ENCODE peak calls at places on chromosome 16, in eight cellular contexts. One of them, this sample, is unnamed.

GRCh38 chr16:47366228-47366627 is 94.6 kb downstream of the ITFG1 start:
- DNase-seq in CD8-positive, alpha-beta memory T cell: no peak
- DNase-seq in A549: no peak
- DNase-seq in heart right ventricle: no peak
- DNase-seq in trophoblast cell: no peak
- DNase-seq in prostate gland: no peak
- DNase-seq in AG04450: no peak
- DNase-seq in lung: no peak
- DNase-seq in this sample: no peak

GRCh38 chr16:73527191-73527590 is 479.3 kb upstream of the ZFHX3 start:
- DNase-seq in AG04450: no peak
- DNase-seq in trophoblast cell: peak; percentile 15
- DNase-seq in prostate gland: no peak
- DNase-seq in CD8-positive, alpha-beta memory T cell: no peak
- DNase-seq in A549: no peak
- DNase-seq in lung: no peak
- DNase-seq in heart right ventricle: no peak
- DNase-seq in this sample: no peak

GRCh38 chr16:58187657-58188430 is 10.1 kb downstream of the CSNK2A2 start:
- DNase-seq in A549: no peak
- DNase-seq in AG04450: no peak
- DNase-seq in prostate gland: no peak
- DNase-seq in trophoblast cell: no peak
- DNase-seq in CD8-positive, alpha-beta memory T cell: no peak
- DNase-seq in heart right ventricle: peak; percentile 11
- DNase-seq in lung: no peak
- DNase-seq in this sample: peak; percentile 64

GRCh38 chr16:80746231-80746630 is 58.2 kb downstream of the CDYL2 start:
- DNase-seq in AG04450: no peak
- DNase-seq in A549: no peak
- DNase-seq in CD8-positive, alpha-beta memory T cell: no peak
- DNase-seq in heart right ventricle: no peak
- DNase-seq in prostate gland: no peak
- DNase-seq in trophoblast cell: no peak
- DNase-seq in lung: no peak
- DNase-seq in this sample: no peak

GRCh38 chr16:87463722-87464690 is 28.8 kb downstream of the ZCCHC14 start:
- DNase-seq in A549: no peak
- DNase-seq in prostate gland: no peak
- DNase-seq in heart right ventricle: peak; percentile 71
- DNase-seq in trophoblast cell: peak; percentile 50
- DNase-seq in lung: peak; percentile 45
- DNase-seq in AG04450: peak; percentile 54
- DNase-seq in CD8-positive, alpha-beta memory T cell: no peak
- DNase-seq in this sample: no peak

GRCh38 chr16:27084296-27085065 is 17.8 kb downstream of the C16orf82 start:
- DNase-seq in AG04450: no peak
- DNase-seq in A549: no peak
- DNase-seq in trophoblast cell: no peak
- DNase-seq in CD8-positive, alpha-beta memory T cell: no peak
- DNase-seq in lung: no peak
- DNase-seq in heart right ventricle: no peak
- DNase-seq in prostate gland: no peak
- DNase-seq in this sample: no peak

GRCh38 chr16:252366-253337 is 18.0 kb downstream of the FAM234A start:
- DNase-seq in heart right ventricle: no peak
- DNase-seq in CD8-positive, alpha-beta memory T cell: peak; percentile 21
- DNase-seq in trophoblast cell: no peak
- DNase-seq in A549: no peak
- DNase-seq in prostate gland: no peak
- DNase-seq in lung: no peak
- DNase-seq in AG04450: no peak
- DNase-seq in this sample: peak; percentile 39

GRCh38 chr16:15861996-15862395 is 5.2 kb upstream of the MYH11 start:
- DNase-seq in heart right ventricle: no peak
- DNase-seq in prostate gland: no peak
- DNase-seq in trophoblast cell: no peak
- DNase-seq in AG04450: no peak
- DNase-seq in CD8-positive, alpha-beta memory T cell: no peak
- DNase-seq in A549: no peak
- DNase-seq in lung: no peak
- DNase-seq in this sample: no peak

GRCh38 chr16:61274211-61274610 is 762.0 kb downstream of the CDH8 start:
- DNase-seq in AG04450: no peak
- DNase-seq in prostate gland: no peak
- DNase-seq in trophoblast cell: no peak
- DNase-seq in lung: no peak
- DNase-seq in CD8-positive, alpha-beta memory T cell: no peak
- DNase-seq in A549: no peak
- DNase-seq in heart right ventricle: no peak
- DNase-seq in this sample: no peak

GRCh38 chr16:85205747-85206471 is 93.6 kb upstream of the CIBAR2 start:
- DNase-seq in trophoblast cell: peak; percentile 56
- DNase-seq in CD8-positive, alpha-beta memory T cell: no peak
- DNase-seq in AG04450: no peak
- DNase-seq in prostate gland: no peak
- DNase-seq in heart right ventricle: no peak
- DNase-seq in lung: no peak
- DNase-seq in A549: no peak
- DNase-seq in this sample: peak; percentile 65

DNA sequence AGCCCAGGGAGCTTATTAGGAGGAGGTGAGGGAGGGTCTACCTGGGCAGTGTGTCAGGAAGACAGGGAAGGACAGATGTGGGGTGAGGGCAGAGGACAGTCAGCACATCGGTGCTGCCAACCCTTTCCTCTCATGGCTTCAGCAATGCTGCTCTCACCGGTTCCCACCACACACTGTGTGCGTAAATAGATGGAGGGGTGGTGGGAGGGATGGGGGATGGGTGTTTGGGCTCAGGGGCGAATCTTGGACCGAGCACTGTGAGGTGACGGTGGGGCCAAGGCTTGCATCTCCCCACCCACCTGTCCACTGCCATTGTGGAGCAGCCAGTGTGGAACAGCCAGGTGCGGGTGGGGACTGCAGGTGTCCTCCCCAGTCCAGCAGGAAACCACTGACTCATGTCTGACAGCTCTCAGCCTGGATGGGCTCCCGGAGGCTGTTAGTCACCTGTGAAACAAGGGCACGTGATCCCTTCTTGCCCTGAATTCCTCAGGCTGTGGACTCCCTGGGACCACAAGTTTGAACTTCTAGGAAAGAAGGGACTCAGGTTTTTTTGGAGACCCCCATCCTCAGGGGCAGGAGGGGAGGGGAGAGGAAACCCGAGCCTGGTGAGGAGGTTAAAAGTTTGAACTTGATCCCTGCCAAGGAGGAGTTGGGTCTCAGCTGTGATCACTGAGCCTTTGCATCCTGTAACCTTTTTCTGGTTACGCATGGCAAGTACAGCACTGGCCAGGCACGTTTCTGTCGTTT is 42.7 kb upstream of the SMPD3 start:
- DNase-seq in CD8-positive, alpha-beta memory T cell: no peak
- DNase-seq in trophoblast cell: peak; percentile 84
- DNase-seq in lung: peak; percentile 59
- DNase-seq in AG04450: no peak
- DNase-seq in A549: peak; percentile 62
- DNase-seq in prostate gland: peak; percentile 79
- DNase-seq in heart right ventricle: no peak
- DNase-seq in this sample: no peak
- H3K4me3 ChIP-seq in CD8-positive, alpha-beta memory T cell: no peak overlapping the region
- H3K4me3 ChIP-seq in trophoblast cell: no peak overlapping the region
- H3K4me3 ChIP-seq in lung: no peak overlapping the region
- H3K4me3 ChIP-seq in AG04450: no peak overlapping the region
- H3K4me3 ChIP-seq in A549: no peak overlapping the region
- H3K4me3 ChIP-seq in prostate gland: no peak overlapping the region
- H3K4me3 ChIP-seq in heart right ventricle: no peak overlapping the region
- H3K4me3 ChIP-seq in this sample: no peak overlapping the region

GRCh38 chr16:64712027-64712426 is 409.8 kb downstream of the CDH11 start:
- DNase-seq in A549: no peak
- DNase-seq in AG04450: no peak
- DNase-seq in CD8-positive, alpha-beta memory T cell: no peak
- DNase-seq in prostate gland: no peak
- DNase-seq in heart right ventricle: no peak
- DNase-seq in lung: no peak
- DNase-seq in trophoblast cell: no peak
- DNase-seq in this sample: no peak
- H3K9me3 ChIP-seq in A549: no peaks in the 10 kb centered on the region
- H3K9me3 ChIP-seq in AG04450: no peaks in the 10 kb centered on the region
- H3K9me3 ChIP-seq in CD8-positive, alpha-beta memory T cell: no peaks in the 10 kb centered on the region
- H3K9me3 ChIP-seq in prostate gland: no peaks in the 10 kb centered on the region
- H3K9me3 ChIP-seq in heart right ventricle: no peaks in the 10 kb centered on the region
- H3K9me3 ChIP-seq in lung: no peaks in the 10 kb centered on the region
- H3K9me3 ChIP-seq in trophoblast cell: no peaks in the 10 kb centered on the region
- H3K9me3 ChIP-seq in this sample: no peaks in the 10 kb centered on the region

GRCh38 chr16:28311913-28312312 is 19.6 kb downstream of the SBK1 start:
- DNase-seq in trophoblast cell: no peak
- DNase-seq in CD8-positive, alpha-beta memory T cell: peak; percentile 37
- DNase-seq in AG04450: no peak
- DNase-seq in lung: no peak
- DNase-seq in A549: no peak
- DNase-seq in heart right ventricle: no peak
- DNase-seq in prostate gland: no peak
- DNase-seq in this sample: no peak
- H3K27ac ChIP-seq in trophoblast cell: no peak overlapping the region
- H3K27ac ChIP-seq in CD8-positive, alpha-beta memory T cell: no peak overlapping the region
- H3K27ac ChIP-seq in AG04450: no peak overlapping the region
- H3K27ac ChIP-seq in lung: no peak overlapping the region
- H3K27ac ChIP-seq in A549: no peak overlapping the region
- H3K27ac ChIP-seq in heart right ventricle: no peak overlapping the region
- H3K27ac ChIP-seq in prostate gland: no peak overlapping the region
- H3K27ac ChIP-seq in this sample: no peak overlapping the region

DNA sequence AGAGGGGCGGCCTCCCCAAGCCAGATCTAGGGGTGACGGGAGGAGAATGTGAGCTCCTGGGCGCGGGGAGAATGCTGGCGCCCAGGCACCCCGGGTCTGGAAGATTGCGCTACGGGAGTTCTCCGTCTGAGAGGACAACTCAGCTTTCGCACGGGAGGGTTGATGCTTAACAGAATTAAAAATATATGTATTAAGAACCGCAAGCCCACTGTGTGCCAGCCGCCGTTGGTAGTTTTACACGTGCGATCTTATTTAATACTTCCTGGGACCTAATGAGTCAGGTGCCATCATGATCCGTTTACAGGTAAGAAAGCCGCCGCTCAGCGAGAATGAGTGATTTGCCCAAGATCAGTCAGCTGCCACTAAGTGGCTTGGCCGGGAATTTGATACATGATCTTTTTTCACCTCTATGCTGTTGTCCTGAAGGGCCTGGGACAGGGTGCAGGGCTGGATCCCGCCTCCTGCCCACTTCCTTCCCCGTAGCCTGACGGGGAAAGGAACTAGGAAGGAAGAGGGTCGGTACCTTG is 784 bp downstream of the VAT1L start:
- DNase-seq in prostate gland: no peak
- DNase-seq in CD8-positive, alpha-beta memory T cell: no peak
- DNase-seq in trophoblast cell: no peak
- DNase-seq in heart right ventricle: no peak
- DNase-seq in AG04450: no peak
- DNase-seq in A549: no peak
- DNase-seq in lung: no peak
- DNase-seq in this sample: no peak
- H3K4me3 ChIP-seq in prostate gland: no peak overlapping the region
- H3K4me3 ChIP-seq in CD8-positive, alpha-beta memory T cell: no peak overlapping the region
- H3K4me3 ChIP-seq in trophoblast cell: peak overlapping the region; percentile 75
- H3K4me3 ChIP-seq in heart right ventricle: peak overlapping the region; percentile 54
- H3K4me3 ChIP-seq in AG04450: peak overlapping the region; percentile 85
- H3K4me3 ChIP-seq in A549: peak overlapping the region; percentile 45
- H3K4me3 ChIP-seq in lung: no peak overlapping the region
- H3K4me3 ChIP-seq in this sample: peak overlapping the region; percentile 34

DNA sequence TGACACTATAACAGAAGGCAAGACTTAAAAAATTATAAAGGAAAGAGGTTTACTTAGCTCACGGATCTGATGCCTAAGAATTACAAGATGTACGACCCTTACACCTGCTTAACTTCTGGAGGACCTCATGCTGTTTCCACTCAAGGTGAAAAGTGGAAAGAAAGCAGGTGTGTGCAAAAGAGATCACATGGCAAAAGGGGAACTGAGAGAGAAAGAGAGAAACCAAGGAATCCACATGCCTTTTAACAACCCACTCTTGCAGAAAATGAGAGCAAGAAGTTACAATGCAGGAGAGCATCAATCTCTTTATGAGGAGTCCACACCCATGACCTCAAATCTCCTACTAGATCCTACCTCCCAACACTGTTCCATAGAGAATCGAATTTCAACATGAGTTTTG is 2382.2 kb downstream of the TP53TG3F start:
- DNase-seq in CD8-positive, alpha-beta memory T cell: no peak
- DNase-seq in heart right ventricle: no peak
- DNase-seq in AG04450: no peak
- DNase-seq in A549: no peak
- DNase-seq in trophoblast cell: no peak
- DNase-seq in lung: no peak
- DNase-seq in prostate gland: no peak
- DNase-seq in this sample: no peak
- H3K9me3 ChIP-seq in CD8-positive, alpha-beta memory T cell: peaks cover 3% of the 10 kb centered on the region
- H3K9me3 ChIP-seq in heart right ventricle: no peaks in the 10 kb centered on the region
- H3K9me3 ChIP-seq in AG04450: no peaks in the 10 kb centered on the region
- H3K9me3 ChIP-seq in A549: peaks cover 7% of the 10 kb centered on the region
- H3K9me3 ChIP-seq in trophoblast cell: peaks cover 8% of the 10 kb centered on the region
- H3K9me3 ChIP-seq in lung: no peaks in the 10 kb centered on the region
- H3K9me3 ChIP-seq in prostate gland: no peaks in the 10 kb centered on the region
- H3K9me3 ChIP-seq in this sample: peaks cover 2% of the 10 kb centered on the region

GRCh38 chr16:75243667-75244224 is 7.7 kb downstream of the BCAR1 start:
- DNase-seq in AG04450: no peak
- DNase-seq in A549: no peak
- DNase-seq in heart right ventricle: no peak
- DNase-seq in CD8-positive, alpha-beta memory T cell: no peak
- DNase-seq in prostate gland: no peak
- DNase-seq in lung: no peak
- DNase-seq in trophoblast cell: no peak
- DNase-seq in this sample: peak; percentile 28
- H3K27ac ChIP-seq in AG04450: peak overlapping the region; percentile 100
- H3K27ac ChIP-seq in A549: peak overlapping the region; percentile 82
- H3K27ac ChIP-seq in heart right ventricle: peak overlapping the region; percentile 97
- H3K27ac ChIP-seq in CD8-positive, alpha-beta memory T cell: no peak overlapping the region
- H3K27ac ChIP-seq in prostate gland: peak overlapping the region; percentile 89
- H3K27ac ChIP-seq in lung: peak overlapping the region; percentile 17
- H3K27ac ChIP-seq in trophoblast cell: peak overlapping the region; percentile 93
- H3K27ac ChIP-seq in this sample: peak overlapping the region; percentile 40

GRCh38 chr16:2477327-2477726 is 2.4 kb downstream of the TBC1D24 start:
- DNase-seq in CD8-positive, alpha-beta memory T cell: no peak
- DNase-seq in AG04450: no peak
- DNase-seq in prostate gland: no peak
- DNase-seq in A549: no peak
- DNase-seq in lung: no peak
- DNase-seq in heart right ventricle: no peak
- DNase-seq in trophoblast cell: no peak
- DNase-seq in this sample: peak; percentile 32

GRCh38 chr16:2474877-2475412 is at the start of gene TBC1D24:
- DNase-seq in A549: peak; percentile 97
- DNase-seq in trophoblast cell: peak; percentile 91
- DNase-seq in prostate gland: peak; percentile 80
- DNase-seq in lung: peak; percentile 81
- DNase-seq in heart right ventricle: peak; percentile 84
- DNase-seq in AG04450: no peak
- DNase-seq in CD8-positive, alpha-beta memory T cell: peak; percentile 74
- DNase-seq in this sample: peak; percentile 96

GRCh38 chr16:2476741-2477140 is 1.8 kb downstream of the TBC1D24 start:
- DNase-seq in A549: no peak
- DNase-seq in CD8-positive, alpha-beta memory T cell: no peak
- DNase-seq in trophoblast cell: no peak
- DNase-seq in lung: no peak
- DNase-seq in prostate gland: no peak
- DNase-seq in heart right ventricle: no peak
- DNase-seq in AG04450: no peak
- DNase-seq in this sample: no peak

GRCh38 chr16:2475413-2476344 is 752 bp downstream of the TBC1D24 start:
- DNase-seq in CD8-positive, alpha-beta memory T cell: peak; percentile 36
- DNase-seq in lung: no peak
- DNase-seq in heart right ventricle: no peak
- DNase-seq in A549: peak; percentile 21
- DNase-seq in prostate gland: no peak
- DNase-seq in AG04450: no peak
- DNase-seq in trophoblast cell: peak; percentile 50
- DNase-seq in this sample: peak; percentile 73

GRCh38 chr16:2476345-2476720 is 1.4 kb downstream of the TBC1D24 start:
- DNase-seq in CD8-positive, alpha-beta memory T cell: no peak
- DNase-seq in heart right ventricle: no peak
- DNase-seq in A549: no peak
- DNase-seq in lung: no peak
- DNase-seq in AG04450: no peak
- DNase-seq in trophoblast cell: no peak
- DNase-seq in prostate gland: no peak
- DNase-seq in this sample: peak; percentile 33
- H3K4me3 ChIP-seq in CD8-positive, alpha-beta memory T cell: no peak overlapping the region
- H3K4me3 ChIP-seq in heart right ventricle: no peak overlapping the region
- H3K4me3 ChIP-seq in A549: no peak overlapping the region
- H3K4me3 ChIP-seq in lung: no peak overlapping the region
- H3K4me3 ChIP-seq in AG04450: no peak overlapping the region
- H3K4me3 ChIP-seq in trophoblast cell: no peak overlapping the region
- H3K4me3 ChIP-seq in prostate gland: no peak overlapping the region
- H3K4me3 ChIP-seq in this sample: no peak overlapping the region

This sample was measured in right cardiac atrium.